ENCODE peak calls at places on chromosomes 12 and 14, in seven cellular contexts. O, S, A, H, J, D and B are unnamed samples.

GRCh38 chr12:94077209-94077608 is 71.2 kb upstream of the PLXNC1 start:
- DNase-seq in H (no peak), A (no peak), D (no peak), J (no peak), S (no peak), O (no peak), B (no peak)

GRCh38 chr12:122162976-122163375 is 11.0 kb downstream of the IL31 start:
- DNase-seq in H (no peak), D (no peak), O (no peak), A (no peak), S (no peak), J (no peak), B (no peak)

GRCh38 chr14:63383776-63384367 is 65.1 kb upstream of the GPHB5 start:
- DNase-seq in S (no peak), O (no peak), H (no peak), D (no peak), A (no peak), J (no peak), B (peak)

GRCh38 chr12:77232045-77232444 is 166.7 kb upstream of the E2F7 start:
- DNase-seq in J (no peak), O (peak), A (no peak), S (no peak), D (no peak), H (no peak), B (no peak)

GRCh38 chr12:46442723-46443122 is 70.2 kb upstream of the SLC38A2 start:
- DNase-seq in O (no peak), H (no peak), J (no peak), S (no peak), A (no peak), D (no peak), B (no peak)

GRCh38 chr14:71474866-71475265 is 457.4 kb upstream of the RGS6 start:
- DNase-seq in D (no peak), J (no peak), H (no peak), O (no peak), S (no peak), A (no peak), B (no peak)

GRCh38 chr14:73750161-73750901 is 36.1 kb upstream of the PNMA1 start:
- DNase-seq in H (no peak), D (no peak), O (no peak), A (no peak), S (no peak), J (no peak), B (no peak)

GRCh38 chr12:15712823-15713663 is 76.1 kb downstream of the EPS8 start:
- DNase-seq in S (no peak), O (no peak), A (no peak), J (no peak), H (no peak), D (peak), B (no peak)

GRCh38 chr14:33567003-33567735 is 383.7 kb downstream of the EGLN3 start:
- DNase-seq in O (no peak), S (no peak), A (no peak), H (no peak), J (no peak), D (no peak), B (no peak)

GRCh38 chr14:75884198-75884611 is 97.6 kb downstream of the TGFB3 start:
- DNase-seq in S (no peak), O (peak), D (no peak), H (no peak), J (no peak), A (peak), B (no peak)

GRCh38 chr12:5907812-5908211 is 37.2 kb downstream of the ANO2 start:
- DNase-seq in O (no peak), S (no peak), A (no peak), D (no peak), J (no peak), H (no peak), B (no peak)

GRCh38 chr12:108696111-108696995 is 35.0 kb downstream of the CORO1C start:
- DNase-seq in S (no peak), H (no peak), O (peak), A (no peak), D (no peak), J (peak), B (no peak)

GRCh38 chr14:23286904-23287479 is 1.1 kb upstream of the HOMEZ start:
- DNase-seq in S (no peak), A (no peak), D (no peak), J (no peak), O (no peak), H (no peak), B (no peak)

GRCh38 chr14:94648801-94649200 is 36.6 kb downstream of the SERPINA3 start:
- DNase-seq in J (no peak), H (no peak), O (no peak), S (no peak), A (no peak), D (no peak), B (no peak)

GRCh38 chr12:10033783-10034381 is 3.4 kb downstream of the CLEC9A start:
- DNase-seq in A (peak), D (no peak), J (no peak), H (no peak), O (no peak), S (no peak), B (no peak)

GRCh38 chr14:91245029-91245428 is 525 bp upstream of the GPR68 start:
- DNase-seq in A (no peak), O (no peak), S (peak), H (peak), D (no peak), J (peak), B (peak)

GRCh38 chr14:41096131-41096530 is 510.5 kb upstream of the LRFN5 start:
- DNase-seq in A (no peak), D (no peak), O (no peak), J (no peak), S (no peak), H (no peak), B (no peak)

GRCh38 chr12:38399711-38400205 is 83.2 kb downstream of the ALG10B start:
- DNase-seq in A (no peak), D (no peak), J (no peak), H (no peak), O (no peak), S (no peak), B (no peak)

GRCh38 chr12:88889326-88890110 is 309.2 kb upstream of the KITLG start:
- DNase-seq in D (no peak), H (no peak), O (no peak), S (no peak), J (no peak), A (no peak), B (no peak)

GRCh38 chr12:125092872-125093680 is 27.8 kb downstream of the AACS start:
- DNase-seq in O (no peak), J (no peak), H (no peak), A (no peak), D (no peak), S (no peak), B (no peak)

GRCh38 chr12:21941522-21942376 is 523 bp upstream of the ABCC9 start:
- DNase-seq in O (peak), H (no peak), J (no peak), A (no peak), S (no peak), D (peak), B (no peak)

GRCh38 chr14:34331728-34332623 is 130.1 kb downstream of the SPTSSA start:
- DNase-seq in S (peak), D (peak), O (no peak), A (peak), H (peak), J (peak), B (peak)